ENCODE peak calls at places on chromosome 22, in four cellular contexts. One of them, this sample, is unnamed.

GRCh38 chr22:40403141-40403540 is 32.7 kb downstream of the SGSM3 start:
- DNase-seq in tibial nerve: no peak
- DNase-seq in NCI-H1105: no peak
- DNase-seq in HTR-8/SVneo: no peak
- DNase-seq in this sample: no peak

GRCh38 chr22:29765905-29766631 is 739 bp downstream of the ZMAT5 start:
- DNase-seq in NCI-H1105: peak; percentile 3
- DNase-seq in HTR-8/SVneo: no peak
- DNase-seq in tibial nerve: no peak
- DNase-seq in this sample: no peak

GRCh38 chr22:36330655-36331305 is 57.0 kb downstream of the MYH9 start:
- DNase-seq in NCI-H1105: no peak
- DNase-seq in HTR-8/SVneo: no peak
- DNase-seq in tibial nerve: no peak
- DNase-seq in this sample: peak; percentile 78

GRCh38 chr22:42769574-42770447 is 49.1 kb upstream of the A4GALT start:
- DNase-seq in HTR-8/SVneo: no peak
- DNase-seq in NCI-H1105: no peak
- DNase-seq in tibial nerve: peak; percentile 49
- DNase-seq in this sample: peak; percentile 62

GRCh38 chr22:46138058-46138797 is 12.1 kb upstream of the PPARA start:
- DNase-seq in HTR-8/SVneo: no peak
- DNase-seq in tibial nerve: no peak
- DNase-seq in NCI-H1105: no peak
- DNase-seq in this sample: no peak

GRCh38 chr22:41833369-41834004 is 582 bp downstream of the SREBF2 start:
- DNase-seq in HTR-8/SVneo: peak; percentile 15
- DNase-seq in NCI-H1105: no peak
- DNase-seq in tibial nerve: peak; percentile 33
- DNase-seq in this sample: peak; percentile 43

GRCh38 chr22:17198188-17199130 is 20.8 kb downstream of the ADA2 start:
- DNase-seq in NCI-H1105: no peak
- DNase-seq in tibial nerve: no peak
- DNase-seq in HTR-8/SVneo: no peak
- DNase-seq in this sample: no peak

GRCh38 chr22:45376703-45377102 is 36.7 kb downstream of the SMC1B start:
- DNase-seq in tibial nerve: no peak
- DNase-seq in NCI-H1105: no peak
- DNase-seq in HTR-8/SVneo: no peak
- DNase-seq in this sample: peak; percentile 48

GRCh38 chr22:39814899-39815298 is 78.7 kb downstream of the ENTHD1 start:
- DNase-seq in tibial nerve: no peak
- DNase-seq in NCI-H1105: no peak
- DNase-seq in HTR-8/SVneo: no peak
- DNase-seq in this sample: no peak

GRCh38 chr22:20395897-20396287 is 1.9 kb downstream of the ZNF74 start:
- DNase-seq in NCI-H1105: no peak
- DNase-seq in HTR-8/SVneo: no peak
- DNase-seq in tibial nerve: no peak
- DNase-seq in this sample: no peak

GRCh38 chr22:19875061-19875530 is 20.4 kb upstream of the GNB1L start:
- DNase-seq in tibial nerve: peak; percentile 7
- DNase-seq in NCI-H1105: no peak
- DNase-seq in HTR-8/SVneo: no peak
- DNase-seq in this sample: no peak

GRCh38 chr22:23155831-23156230 is 10.6 kb downstream of the RAB36 start:
- DNase-seq in NCI-H1105: no peak
- DNase-seq in HTR-8/SVneo: no peak
- DNase-seq in tibial nerve: no peak
- DNase-seq in this sample: no peak

GRCh38 chr22:40325315-40325714 is 21.0 kb upstream of the ADSL start:
- DNase-seq in HTR-8/SVneo: no peak
- DNase-seq in tibial nerve: no peak
- DNase-seq in NCI-H1105: no peak
- DNase-seq in this sample: no peak

GRCh38 chr22:17974703-17975372 is 49.5 kb downstream of the MICAL3 start:
- DNase-seq in NCI-H1105: no peak
- DNase-seq in tibial nerve: no peak
- DNase-seq in HTR-8/SVneo: no peak
- DNase-seq in this sample: no peak

GRCh38 chr22:27512283-27512761 is 289.2 kb downstream of the MN1 start:
- DNase-seq in tibial nerve: peak; percentile 59
- DNase-seq in NCI-H1105: no peak
- DNase-seq in HTR-8/SVneo: peak; percentile 67
- DNase-seq in this sample: peak; percentile 99

GRCh38 chr22:42904049-42904448 is 47.0 kb upstream of the ARFGAP3 start:
- DNase-seq in HTR-8/SVneo: no peak
- DNase-seq in NCI-H1105: no peak
- DNase-seq in tibial nerve: no peak
- DNase-seq in this sample: no peak

GRCh38 chr22:25388415-25388814 is 169.0 kb downstream of the CRYBB2 start:
- DNase-seq in HTR-8/SVneo: no peak
- DNase-seq in NCI-H1105: no peak
- DNase-seq in tibial nerve: no peak
- DNase-seq in this sample: no peak

GRCh38 chr22:30047364-30047738 is 32.9 kb upstream of the HORMAD2 start:
- DNase-seq in HTR-8/SVneo: no peak
- DNase-seq in tibial nerve: no peak
- DNase-seq in NCI-H1105: no peak
- DNase-seq in this sample: no peak

GRCh38 chr22:30204742-30205111 is 41.8 kb downstream of the LIF start:
- DNase-seq in HTR-8/SVneo: no peak
- DNase-seq in tibial nerve: no peak
- DNase-seq in NCI-H1105: no peak
- DNase-seq in this sample: no peak

GRCh38 chr22:46321387-46321775 is 14.1 kb upstream of the TRMU start:
- DNase-seq in HTR-8/SVneo: no peak
- DNase-seq in NCI-H1105: no peak
- DNase-seq in tibial nerve: no peak
- DNase-seq in this sample: no peak

GRCh38 chr22:39185601-39186012 is 33.1 kb upstream of the CBX7 start:
- DNase-seq in HTR-8/SVneo: no peak
- DNase-seq in tibial nerve: peak; percentile 42
- DNase-seq in NCI-H1105: no peak
- DNase-seq in this sample: no peak

GRCh38 chr22:24696551-24697001 is 77.9 kb downstream of the PIWIL3 start:
- DNase-seq in HTR-8/SVneo: no peak
- DNase-seq in tibial nerve: no peak
- DNase-seq in NCI-H1105: no peak
- DNase-seq in this sample: no peak

GRCh38 chr22:30004689-30005088 is 75.6 kb upstream of the HORMAD2 start:
- DNase-seq in HTR-8/SVneo: no peak
- DNase-seq in NCI-H1105: no peak
- DNase-seq in tibial nerve: no peak
- DNase-seq in this sample: peak; percentile 18

GRCh38 chr22:20159088-20159487 is 8.2 kb upstream of the CCDC188 start:
- DNase-seq in NCI-H1105: no peak
- DNase-seq in tibial nerve: no peak
- DNase-seq in HTR-8/SVneo: no peak
- DNase-seq in this sample: no peak

GRCh38 chr22:29299136-29299900 is 7.1 kb upstream of the GAS2L1 start:
- DNase-seq in NCI-H1105: no peak
- DNase-seq in HTR-8/SVneo: no peak
- DNase-seq in tibial nerve: no peak
- DNase-seq in this sample: no peak

GRCh38 chr22:19921544-19922081 is 20.0 kb upstream of the COMT start:
- DNase-seq in HTR-8/SVneo: no peak
- DNase-seq in NCI-H1105: no peak
- DNase-seq in tibial nerve: no peak
- DNase-seq in this sample: no peak

GRCh38 chr22:29145321-29146072 is 60.2 kb upstream of the EMID1 start:
- DNase-seq in tibial nerve: no peak
- DNase-seq in NCI-H1105: no peak
- DNase-seq in HTR-8/SVneo: no peak
- DNase-seq in this sample: no peak

GRCh38 chr22:24871611-24872205 is 65.7 kb downstream of the SGSM1 start:
- DNase-seq in HTR-8/SVneo: no peak
- DNase-seq in NCI-H1105: no peak
- DNase-seq in tibial nerve: no peak
- DNase-seq in this sample: no peak

GRCh38 chr22:27380826-27381225 is 420.7 kb downstream of the MN1 start:
- DNase-seq in tibial nerve: no peak
- DNase-seq in HTR-8/SVneo: no peak
- DNase-seq in NCI-H1105: no peak
- DNase-seq in this sample: no peak

GRCh38 chr22:24791362-24791761 is 14.6 kb upstream of the SGSM1 start:
- DNase-seq in HTR-8/SVneo: no peak
- DNase-seq in NCI-H1105: no peak
- DNase-seq in tibial nerve: no peak
- DNase-seq in this sample: no peak

GRCh38 chr22:22944268-22944985 is 56.8 kb downstream of the IGLL5 start:
- DNase-seq in HTR-8/SVneo: no peak
- DNase-seq in NCI-H1105: no peak
- DNase-seq in tibial nerve: no peak
- DNase-seq in this sample: no peak

GRCh38 chr22:49598338-49598737 is 229.3 kb downstream of the BRD1 start:
- DNase-seq in HTR-8/SVneo: no peak
- DNase-seq in tibial nerve: no peak
- DNase-seq in NCI-H1105: no peak
- DNase-seq in this sample: no peak